ENCODE peak calls at places on chromosomes 3 and 15, in seven cellular contexts. A is breast epithelium, N is endothelial cell of umbilical vein, T is body of pancreas, X is stomach, S is heart left ventricle, M is testis. E is an unnamed sample.

GRCh38 chr15:99956022-99956775 is 223.0 kb upstream of the LYSMD4 start:
- DNase-seq in A (peak), N (no peak), T (no peak), X (no peak), S (no peak), M (peak), E (no peak)

GRCh38 chr3:185658943-185659342 is 72.8 kb downstream of the SENP2 start:
- DNase-seq in A (no peak), N (no peak), T (no peak), X (no peak), S (no peak), M (no peak), E (no peak)

GRCh38 chr3:47104259-47104658 is 59.7 kb downstream of the SETD2 start:
- DNase-seq in A (no peak), N (no peak), T (no peak), X (no peak), S (no peak), M (no peak), E (no peak)

GRCh38 chr3:27357665-27358258 is 11.4 kb downstream of the NEK10 start:
- DNase-seq in A (no peak), N (peak), T (peak), X (peak), S (no peak), M (peak), E (peak)

GRCh38 chr15:98776607-98777281 is 128.4 kb downstream of the IGF1R start:
- DNase-seq in A (no peak), N (no peak), T (peak), X (peak), S (no peak), M (peak), E (peak)

GRCh38 chr3:113533534-113533892 is 1.2 kb downstream of the SIDT1 start:
- DNase-seq in A (no peak), N (no peak), T (no peak), X (no peak), S (no peak), M (no peak), E (no peak)

GRCh38 chr3:177946965-177947364 is 589.3 kb upstream of the KCNMB2 start:
- DNase-seq in A (no peak), N (no peak), T (no peak), X (no peak), S (no peak), M (no peak), E (no peak)

GRCh38 chr15:80231371-80231770 is 20.6 kb downstream of the CTXND1 start:
- DNase-seq in A (no peak), N (no peak), T (no peak), X (no peak), S (no peak), M (no peak), E (no peak)

GRCh38 chr3:197487911-197488391 is 67.8 kb downstream of the BDH1 start:
- DNase-seq in A (peak), N (peak), T (peak), X (no peak), S (peak), M (no peak), E (peak)

GRCh38 chr3:150725548-150725947 is 21.8 kb upstream of the ERICH6 start:
- DNase-seq in A (no peak), N (no peak), T (no peak), X (peak), S (no peak), M (no peak), E (no peak)

GRCh38 chr3:37096292-37096691 is 78.1 kb downstream of the LRRFIP2 start:
- DNase-seq in A (no peak), N (peak), T (no peak), X (no peak), S (no peak), M (no peak), E (no peak)

GRCh38 chr3:37040231-37040630 is 46.9 kb downstream of the MLH1 start:
- DNase-seq in A (no peak), N (no peak), T (no peak), X (no peak), S (no peak), M (no peak), E (no peak)

GRCh38 chr15:82043726-82044372 is 2.0 kb downstream of the MEX3B start:
- DNase-seq in A (no peak), N (no peak), T (no peak), X (no peak), S (peak), M (no peak), E (no peak)

GRCh38 chr3:146554168-146554760 is 9.9 kb upstream of the PLSCR1 start:
- DNase-seq in A (no peak), N (no peak), T (no peak), X (no peak), S (no peak), M (no peak), E (no peak)

GRCh38 chr3:192183109-192183508 is 544.2 kb downstream of the FGF12 start:
- DNase-seq in A (no peak), N (no peak), T (no peak), X (no peak), S (no peak), M (no peak), E (no peak)

DNA sequence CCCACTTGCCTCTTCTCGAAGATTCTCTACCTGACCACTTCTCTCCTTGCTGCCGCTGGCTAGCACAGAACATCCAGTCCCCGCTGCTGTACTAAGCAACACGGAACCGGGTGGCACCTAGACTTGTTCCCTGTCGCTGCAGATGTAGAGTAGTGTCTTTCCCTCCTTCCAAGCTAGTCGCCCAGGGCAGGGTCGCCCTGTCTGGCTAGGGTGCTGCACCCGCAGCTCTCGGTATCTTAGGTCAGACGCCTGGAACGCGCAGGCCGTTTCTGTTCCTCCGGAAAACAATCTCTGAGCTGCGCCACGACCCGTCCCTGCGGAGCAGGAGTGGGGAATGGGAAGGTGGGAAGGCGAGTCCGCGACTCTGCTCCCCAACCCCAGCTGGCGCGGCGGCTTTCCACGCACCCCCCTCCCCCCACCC is 758 bp upstream of the SNX33 start:
- DNase-seq in A (peak), N (no peak), T (peak), X (peak), S (peak), M (peak), E (peak)
- TF ChIP-seq POLR2A in A (no peak), N (no peak), T (peak), X (no peak), S (no peak), M (no peak), E (no peak)

DNA sequence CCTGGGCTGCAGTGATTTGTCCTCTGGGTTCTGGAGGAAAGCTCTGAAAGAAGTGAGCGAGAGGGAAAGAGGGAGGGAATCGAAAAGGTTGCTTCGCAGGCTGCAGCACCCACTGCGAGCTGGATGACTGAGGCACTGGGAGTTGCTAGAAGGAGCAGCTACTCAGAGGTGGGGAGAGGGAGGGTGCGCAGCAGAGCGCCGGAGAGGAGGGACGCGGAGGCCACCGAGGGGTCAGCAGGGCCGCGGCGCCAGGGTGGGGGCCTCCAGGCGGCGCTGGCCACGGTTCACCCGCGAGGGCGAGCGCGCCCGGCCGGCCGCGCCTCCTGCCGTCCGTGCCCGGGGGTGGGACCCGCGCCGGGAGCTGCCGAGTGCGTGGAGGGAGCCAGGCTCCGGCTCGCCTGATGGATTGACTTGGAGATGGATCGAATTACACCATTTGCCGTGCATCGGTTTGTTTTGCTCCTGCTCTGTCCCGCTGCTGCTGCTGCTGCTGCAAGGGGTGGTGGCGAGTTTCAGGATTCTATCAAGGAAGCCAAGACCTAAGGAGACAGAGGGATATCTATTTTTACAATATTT is at the start of gene SEMA6D:
- DNase-seq in A (peak), N (peak), T (peak), X (peak), S (peak), M (peak), E (peak)
- H3K4me3 ChIP-seq in A (peak), N (peak), T (peak), X (peak), S (peak), M (peak), E (peak)

DNA sequence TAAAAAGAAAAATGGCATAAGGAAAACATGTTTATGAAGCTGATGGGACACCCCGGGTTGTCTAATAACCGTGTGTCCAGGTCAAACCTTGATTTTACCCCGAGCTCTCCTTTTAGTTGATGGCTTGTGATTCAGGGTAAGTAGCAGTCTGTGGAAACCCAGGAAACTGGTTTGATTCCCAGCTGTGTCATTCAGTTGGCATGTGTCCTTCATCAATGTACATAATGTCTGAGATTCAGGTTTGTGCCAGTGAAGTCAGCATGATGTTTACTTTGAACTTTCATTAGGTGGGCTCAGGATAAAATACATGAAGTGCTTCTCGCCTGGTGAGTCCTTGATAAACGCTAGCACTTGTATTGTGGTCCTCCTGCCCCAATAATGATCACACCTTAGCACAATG is 4.3 kb upstream of the COPG1 start:
- DNase-seq in A (no peak), N (no peak), T (no peak), X (no peak), S (no peak), M (no peak), E (no peak)
- H3K27ac ChIP-seq in A (peak), N (no peak), T (no peak), X (no peak), S (peak), M (no peak), E (no peak)

GRCh38 chr3:158105710-158106438 is at the start of gene SHOX2:
- DNase-seq in A (no peak), N (no peak), T (peak), X (peak), S (peak), M (peak), E (no peak)
- TF ChIP-seq POLR2A in A (no peak), N (no peak), T (no peak), X (no peak), S (no peak), M (no peak), E (no peak)

E was measured in thyroid gland.